ENCODE peak calls at places on chromosomes 3 and 15, in four cellular contexts. One of them, this sample, is unnamed.
A peak's percentile ranks its signal among the peaks of the same experiment; 100 is the strongest.

GRCh38 chr3:46692566-46692983 is 904 bp downstream of the ALS2CL start:
- DNase-seq in body of pancreas: peak; percentile 90
- DNase-seq in OCI-LY7: no peak
- DNase-seq in stomach: peak; percentile 83
- DNase-seq in this sample: no peak

GRCh38 chr3:104069114-104069513 is 1297.6 kb upstream of the ALCAM start:
- DNase-seq in stomach: no peak
- DNase-seq in body of pancreas: no peak
- DNase-seq in OCI-LY7: no peak
- DNase-seq in this sample: no peak

GRCh38 chr3:8320711-8321458 is 180.7 kb upstream of the LMCD1 start:
- DNase-seq in body of pancreas: no peak
- DNase-seq in stomach: no peak
- DNase-seq in OCI-LY7: no peak
- DNase-seq in this sample: no peak

GRCh38 chr3:15294914-15295313 is 37.5 kb downstream of the SH3BP5 start:
- DNase-seq in stomach: no peak
- DNase-seq in OCI-LY7: no peak
- DNase-seq in body of pancreas: peak; percentile 64
- DNase-seq in this sample: no peak

GRCh38 chr3:177591371-177591770 is 394.1 kb upstream of the TBL1XR1 start:
- DNase-seq in stomach: no peak
- DNase-seq in OCI-LY7: no peak
- DNase-seq in body of pancreas: peak; percentile 58
- DNase-seq in this sample: no peak

GRCh38 chr3:37546876-37547275 is 314.8 kb upstream of the CTDSPL start:
- DNase-seq in stomach: no peak
- DNase-seq in OCI-LY7: peak; percentile 3
- DNase-seq in body of pancreas: no peak
- DNase-seq in this sample: no peak

GRCh38 chr15:29377141-29377540 is 107.5 kb upstream of the NSMCE3 start:
- DNase-seq in body of pancreas: no peak
- DNase-seq in stomach: no peak
- DNase-seq in OCI-LY7: no peak
- DNase-seq in this sample: no peak

GRCh38 chr15:31442203-31443090 is 115.8 kb downstream of the KLF13 start:
- DNase-seq in body of pancreas: no peak
- DNase-seq in OCI-LY7: peak; percentile 77
- DNase-seq in stomach: peak; percentile 42
- DNase-seq in this sample: peak; percentile 85

GRCh38 chr3:117669761-117670160 is 960.2 kb downstream of the TUSC7 start:
- DNase-seq in body of pancreas: no peak
- DNase-seq in OCI-LY7: no peak
- DNase-seq in stomach: no peak
- DNase-seq in this sample: no peak

GRCh38 chr15:29656636-29657475 is 165.4 kb downstream of the TJP1 start:
- DNase-seq in OCI-LY7: no peak
- DNase-seq in stomach: no peak
- DNase-seq in body of pancreas: no peak
- DNase-seq in this sample: peak; percentile 91

GRCh38 chr15:70055601-70056051 is 42.1 kb downstream of the TLE3 start:
- DNase-seq in body of pancreas: no peak
- DNase-seq in OCI-LY7: no peak
- DNase-seq in stomach: no peak
- DNase-seq in this sample: no peak

GRCh38 chr15:100704281-100705055 is 102.1 kb downstream of the ASB7 start:
- DNase-seq in stomach: no peak
- DNase-seq in OCI-LY7: no peak
- DNase-seq in body of pancreas: no peak
- DNase-seq in this sample: no peak

GRCh38 chr3:133987136-133987535 is 42.6 kb downstream of the SLCO2A1 start:
- DNase-seq in body of pancreas: no peak
- DNase-seq in stomach: no peak
- DNase-seq in OCI-LY7: no peak
- DNase-seq in this sample: no peak

GRCh38 chr3:32421991-32422859 is 30.6 kb downstream of the CMTM7 start:
- DNase-seq in OCI-LY7: no peak
- DNase-seq in body of pancreas: peak; percentile 97
- DNase-seq in stomach: peak; percentile 97
- DNase-seq in this sample: peak; percentile 91

GRCh38 chr3:64016941-64017620 is 6.2 kb downstream of the PSMD6 start:
- DNase-seq in OCI-LY7: no peak
- DNase-seq in body of pancreas: no peak
- DNase-seq in stomach: no peak
- DNase-seq in this sample: no peak

GRCh38 chr3:49880581-49881328 is 11.0 kb upstream of the CAMKV start:
- DNase-seq in body of pancreas: no peak
- DNase-seq in OCI-LY7: no peak
- DNase-seq in stomach: no peak
- DNase-seq in this sample: no peak

GRCh38 chr3:120203016-120203415 is 82.0 kb downstream of the GPR156 start:
- DNase-seq in stomach: no peak
- DNase-seq in body of pancreas: peak; percentile 56
- DNase-seq in OCI-LY7: no peak
- DNase-seq in this sample: no peak

GRCh38 chr3:41525288-41526064 is 326.2 kb downstream of the CTNNB1 start:
- DNase-seq in OCI-LY7: no peak
- DNase-seq in stomach: no peak
- DNase-seq in body of pancreas: no peak
- DNase-seq in this sample: no peak

GRCh38 chr3:27166888-27167287 is 202.3 kb downstream of the NEK10 start:
- DNase-seq in stomach: no peak
- DNase-seq in body of pancreas: peak; percentile 3
- DNase-seq in OCI-LY7: no peak
- DNase-seq in this sample: peak; percentile 85

GRCh38 chr3:173583496-173583895 is 186.0 kb downstream of the NLGN1 start:
- DNase-seq in body of pancreas: no peak
- DNase-seq in stomach: no peak
- DNase-seq in OCI-LY7: no peak
- DNase-seq in this sample: no peak

GRCh38 chr15:95171551-95171950 is 940.2 kb downstream of the MCTP2 start:
- DNase-seq in stomach: no peak
- DNase-seq in OCI-LY7: no peak
- DNase-seq in body of pancreas: no peak
- DNase-seq in this sample: no peak

GRCh38 chr3:80338366-80338765 is 570.6 kb upstream of the ROBO1 start:
- DNase-seq in OCI-LY7: no peak
- DNase-seq in body of pancreas: no peak
- DNase-seq in stomach: no peak
- DNase-seq in this sample: no peak

GRCh38 chr3:88168171-88168570 is 18.4 kb downstream of the C3orf38 start:
- DNase-seq in OCI-LY7: no peak
- DNase-seq in body of pancreas: no peak
- DNase-seq in stomach: no peak
- DNase-seq in this sample: no peak

GRCh38 chr15:74042603-74043424 is 39.5 kb downstream of the GOLGA6A start:
- DNase-seq in OCI-LY7: no peak
- DNase-seq in stomach: no peak
- DNase-seq in body of pancreas: no peak
- DNase-seq in this sample: no peak

GRCh38 chr3:152096280-152096679 is 172.4 kb upstream of the MBNL1 start:
- DNase-seq in body of pancreas: no peak
- DNase-seq in OCI-LY7: no peak
- DNase-seq in stomach: no peak
- DNase-seq in this sample: no peak

GRCh38 chr15:98567951-98568350 is 80.4 kb upstream of the IGF1R start:
- DNase-seq in stomach: no peak
- DNase-seq in OCI-LY7: no peak
- DNase-seq in body of pancreas: no peak
- DNase-seq in this sample: peak; percentile 54

GRCh38 chr3:135895106-135895733 is 70.3 kb upstream of the PPP2R3A start:
- DNase-seq in OCI-LY7: peak; percentile 53
- DNase-seq in body of pancreas: peak; percentile 77
- DNase-seq in stomach: peak; percentile 76
- DNase-seq in this sample: no peak

GRCh38 chr15:78229431-78230406 is 4.6 kb downstream of the ACSBG1 start:
- DNase-seq in body of pancreas: no peak
- DNase-seq in stomach: no peak
- DNase-seq in OCI-LY7: no peak
- DNase-seq in this sample: no peak

GRCh38 chr3:48695113-48695753 is 9.5 kb upstream of the NCKIPSD start:
- DNase-seq in OCI-LY7: no peak
- DNase-seq in stomach: peak; percentile 34
- DNase-seq in body of pancreas: peak; percentile 41
- DNase-seq in this sample: no peak

GRCh38 chr3:31532587-31533168 is at the start of gene STT3B:
- DNase-seq in body of pancreas: peak; percentile 81
- DNase-seq in stomach: peak; percentile 84
- DNase-seq in OCI-LY7: peak; percentile 85
- DNase-seq in this sample: peak; percentile 91

GRCh38 chr3:19972056-19972455 is 25.2 kb downstream of the RAB5A start:
- DNase-seq in body of pancreas: no peak
- DNase-seq in OCI-LY7: no peak
- DNase-seq in stomach: no peak
- DNase-seq in this sample: no peak

GRCh38 chr3:62923092-62923491 is 47.9 kb upstream of the CADPS start:
- DNase-seq in stomach: no peak
- DNase-seq in OCI-LY7: no peak
- DNase-seq in body of pancreas: no peak
- DNase-seq in this sample: no peak

DNA sequence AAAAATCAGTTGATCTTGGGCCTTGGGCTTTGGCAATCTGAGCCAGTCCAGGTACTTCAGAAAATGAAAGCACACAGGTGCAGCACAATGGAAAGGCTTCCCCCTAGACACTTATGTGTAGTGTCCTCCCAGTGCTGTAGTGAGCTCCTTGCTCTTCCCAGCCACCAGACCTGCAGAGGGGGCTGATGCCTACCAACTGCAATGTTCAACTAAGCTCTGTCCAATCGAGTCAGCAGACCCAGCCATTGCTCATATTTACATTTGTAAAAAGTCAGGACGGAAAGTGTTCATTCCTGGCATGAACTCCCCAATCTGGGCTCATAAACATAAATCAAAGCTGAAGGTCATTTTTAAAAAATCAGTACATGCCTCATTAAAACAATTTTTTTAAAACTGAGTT is 73.0 kb downstream of the FOXP1 start:
- DNase-seq in OCI-LY7: peak; percentile 68
- DNase-seq in body of pancreas: no peak
- DNase-seq in stomach: no peak
- DNase-seq in this sample: no peak
- TF ChIP-seq CTCF in OCI-LY7: peak; percentile 55
- TF ChIP-seq CTCF in body of pancreas: no peak
- TF ChIP-seq CTCF in stomach: no peak
- TF ChIP-seq CTCF in this sample: peak; percentile 62

DNA sequence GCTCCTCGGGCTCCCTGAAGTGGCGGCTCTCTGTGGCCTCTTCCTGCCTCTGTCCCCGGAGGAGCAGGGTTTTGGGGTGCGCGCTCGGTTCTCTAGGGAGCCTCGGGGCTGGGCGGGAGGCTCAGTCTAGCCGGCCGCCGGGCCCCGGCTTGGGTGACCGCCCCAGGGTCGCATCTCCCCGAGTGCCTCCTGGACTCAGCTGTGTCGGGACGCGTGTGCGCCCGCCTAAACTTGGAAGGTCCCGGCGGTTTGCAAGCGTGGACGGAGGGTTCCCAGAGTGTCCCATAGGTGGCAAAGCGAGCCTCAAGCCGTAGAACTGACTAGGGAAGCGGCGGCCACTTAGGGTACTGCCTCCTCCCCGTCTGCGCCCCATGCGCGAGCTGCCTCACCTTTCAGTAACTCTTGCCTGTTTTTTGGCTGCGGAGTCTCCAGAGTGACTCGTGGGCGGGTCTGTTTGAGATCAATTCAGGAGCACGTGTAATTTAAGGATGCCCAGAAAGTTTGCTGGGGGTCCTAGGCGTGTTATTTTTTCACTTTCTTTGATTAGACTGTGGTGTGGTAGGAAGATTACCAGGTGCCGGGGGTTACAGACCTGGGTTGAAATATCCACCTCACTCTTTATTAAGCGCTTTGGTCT is 690 bp downstream of the ACTL6A start:
- DNase-seq in OCI-LY7: peak; percentile 81
- DNase-seq in body of pancreas: peak; percentile 80
- DNase-seq in stomach: peak; percentile 67
- DNase-seq in this sample: peak; percentile 89
- TF ChIP-seq CTCF in OCI-LY7: peak; percentile 44
- TF ChIP-seq CTCF in body of pancreas: peak; percentile 21
- TF ChIP-seq CTCF in stomach: no peak
- TF ChIP-seq CTCF in this sample: peak; percentile 54

GRCh38 chr3:52220380-52221026 is 4.9 kb downstream of the TLR9 start:
- DNase-seq in body of pancreas: peak; percentile 82
- DNase-seq in OCI-LY7: peak; percentile 85
- DNase-seq in stomach: peak; percentile 87
- DNase-seq in this sample: peak; percentile 94
- TF ChIP-seq CTCF in body of pancreas: peak; percentile 85
- TF ChIP-seq CTCF in OCI-LY7: peak; percentile 93
- TF ChIP-seq CTCF in stomach: no peak
- TF ChIP-seq CTCF in this sample: peak; percentile 92

GRCh38 chr15:89641053-89641452 is 14.2 kb downstream of the KIF7 start:
- DNase-seq in body of pancreas: no peak
- DNase-seq in OCI-LY7: no peak
- DNase-seq in stomach: no peak
- DNase-seq in this sample: no peak
- TF ChIP-seq CTCF in body of pancreas: no peak
- TF ChIP-seq CTCF in OCI-LY7: no peak
- TF ChIP-seq CTCF in stomach: no peak
- TF ChIP-seq CTCF in this sample: no peak

GRCh38 chr3:44659434-44659833 is 10.9 kb downstream of the ZNF35 start:
- DNase-seq in stomach: no peak
- DNase-seq in body of pancreas: no peak
- DNase-seq in OCI-LY7: no peak
- DNase-seq in this sample: no peak

GRCh38 chr3:44659015-44659414 is 10.5 kb downstream of the ZNF35 start:
- DNase-seq in OCI-LY7: no peak
- DNase-seq in body of pancreas: no peak
- DNase-seq in stomach: no peak
- DNase-seq in this sample: no peak

GRCh38 chr3:44665173-44665572 is 16.6 kb downstream of the ZNF35 start:
- DNase-seq in body of pancreas: no peak
- DNase-seq in stomach: no peak
- DNase-seq in OCI-LY7: no peak
- DNase-seq in this sample: no peak

DNA sequence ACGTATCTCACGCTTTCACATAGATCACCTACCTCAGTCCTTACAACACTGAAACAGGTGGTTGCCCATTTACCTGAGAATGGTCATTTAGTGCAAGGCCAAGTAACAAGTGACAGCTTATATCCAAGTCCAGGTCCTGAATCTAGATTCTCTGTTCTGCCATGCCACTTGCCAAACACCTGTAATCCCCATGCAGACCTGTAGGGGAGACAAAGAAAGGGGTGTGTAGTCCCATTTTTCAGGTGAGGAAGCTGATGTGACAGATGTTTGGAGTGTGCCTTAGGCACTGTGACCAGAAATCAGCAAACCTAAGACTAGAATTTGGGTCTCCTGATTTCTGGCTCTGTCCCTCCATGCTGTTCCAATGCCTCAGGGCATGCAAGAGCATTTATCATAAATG is 12.7 kb downstream of the ZNF35 start:
- DNase-seq in body of pancreas: no peak
- DNase-seq in stomach: no peak
- DNase-seq in OCI-LY7: peak; percentile 12
- DNase-seq in this sample: no peak
- TF ChIP-seq CTCF in body of pancreas: no peak
- TF ChIP-seq CTCF in stomach: no peak
- TF ChIP-seq CTCF in OCI-LY7: peak; percentile 51
- TF ChIP-seq CTCF in this sample: peak; percentile 21

GRCh38 chr3:127820221-127820870 is 2.0 kb downstream of the MGLL start:
- DNase-seq in stomach: no peak
- DNase-seq in body of pancreas: no peak
- DNase-seq in OCI-LY7: no peak
- DNase-seq in this sample: no peak
- TF ChIP-seq CTCF in stomach: no peak
- TF ChIP-seq CTCF in body of pancreas: no peak
- TF ChIP-seq CTCF in OCI-LY7: no peak
- TF ChIP-seq CTCF in this sample: peak; percentile 38

GRCh38 chr3:148957586-148957985 is 33.8 kb upstream of the GYG1 start:
- DNase-seq in stomach: no peak
- DNase-seq in body of pancreas: no peak
- DNase-seq in OCI-LY7: peak; percentile 45
- DNase-seq in this sample: no peak
- TF ChIP-seq CTCF in stomach: no peak
- TF ChIP-seq CTCF in body of pancreas: no peak
- TF ChIP-seq CTCF in OCI-LY7: peak; percentile 71
- TF ChIP-seq CTCF in this sample: peak; percentile 25

This sample was measured in osteocyte.